ENCODE peak calls at places on chromosomes 4 and X, in six cellular contexts. H is NB4, S is transverse colon, B is GM20000, V is cardiac fibroblast, O is ovary. D is an unnamed sample.

GRCh38 chr4:30396772-30397475 is 323.2 kb upstream of the PCDH7 start:
- DNase-seq in H (peak), S (no peak), B (no peak), V (peak), O (no peak), D (no peak)

GRCh38 chrX:19670321-19670750 is 155.0 kb upstream of the MAP3K15 start:
- DNase-seq in H (no peak), S (no peak), B (no peak), V (peak), O (no peak), D (no peak)

GRCh38 chr4:147096667-147097604 is 151.3 kb upstream of the TTC29 start:
- DNase-seq in H (peak), S (no peak), B (peak), V (peak), O (no peak), D (no peak)

GRCh38 chrX:10636337-10636736 is 16.0 kb upstream of the MID1 start:
- DNase-seq in H (peak), S (peak), B (no peak), V (peak), O (peak), D (no peak)

GRCh38 chrX:112839856-112840255 is 775 bp downstream of the AMOT start:
- DNase-seq in H (no peak), S (no peak), B (no peak), V (no peak), O (no peak), D (no peak)

GRCh38 chr4:5980436-5981155 is 37.6 kb downstream of the C4orf50 start:
- DNase-seq in H (no peak), S (no peak), B (no peak), V (no peak), O (no peak), D (no peak)

GRCh38 chr4:108058685-108059440 is 69.2 kb downstream of the HADH start:
- DNase-seq in H (no peak), S (no peak), B (no peak), V (peak), O (no peak), D (no peak)

GRCh38 chrX:102899940-102900916 is 36.8 kb upstream of the RAB40AL start:
- DNase-seq in H (peak), S (peak), B (peak), V (peak), O (peak), D (no peak)

GRCh38 chrX:49879656-49880277 is 483 bp downstream of the USP27X start:
- DNase-seq in H (no peak), S (no peak), B (no peak), V (no peak), O (no peak), D (no peak)

GRCh38 chr4:154977228-154977627 is 196.2 kb downstream of the RBM46 start:
- DNase-seq in H (no peak), S (no peak), B (no peak), V (no peak), O (no peak), D (no peak)

GRCh38 chrX:97131886-97132285 is 248.2 kb downstream of the RPA4 start:
- DNase-seq in H (no peak), S (no peak), B (no peak), V (no peak), O (no peak), D (no peak)

GRCh38 chr4:165555302-165555701 is 176.5 kb downstream of the CPE start:
- DNase-seq in H (no peak), S (no peak), B (no peak), V (no peak), O (no peak), D (no peak)

GRCh38 chr4:66357316-66357715 is 687.0 kb upstream of the EPHA5 start:
- DNase-seq in H (no peak), S (no peak), B (no peak), V (no peak), O (no peak), D (no peak)

GRCh38 chr4:54440394-54441223 is 211.5 kb downstream of the PDGFRA start:
- DNase-seq in H (peak), S (no peak), B (no peak), V (peak), O (no peak), D (no peak)

GRCh38 chr4:40283413-40283812 is 51.7 kb upstream of the CHRNA9 start:
- DNase-seq in H (no peak), S (no peak), B (no peak), V (no peak), O (no peak), D (no peak)

GRCh38 chr4:84151574-84151973 is 347.5 kb downstream of the NKX6-1 start:
- DNase-seq in H (peak), S (peak), B (no peak), V (no peak), O (no peak), D (no peak)

GRCh38 chr4:114025176-114025777 is 45.8 kb upstream of the ARSJ start:
- DNase-seq in H (no peak), S (peak), B (no peak), V (no peak), O (no peak), D (no peak)

GRCh38 chrX:16992902-16993301 is 46.4 kb downstream of the REPS2 start:
- DNase-seq in H (no peak), S (peak), B (no peak), V (no peak), O (no peak), D (no peak)

GRCh38 chrX:71870337-71871098 is 40.1 kb upstream of the NHSL2 start:
- DNase-seq in H (peak), S (no peak), B (peak), V (peak), O (no peak), D (no peak)

GRCh38 chr4:74056114-74056857 is 17.8 kb upstream of the CXCL3 start:
- DNase-seq in H (peak), S (no peak), B (no peak), V (peak), O (no peak), D (no peak)

GRCh38 chr4:149426461-149426860 is 389.2 kb downstream of the IQCM start:
- DNase-seq in H (no peak), S (no peak), B (no peak), V (peak), O (no peak), D (no peak)

GRCh38 chr4:41967392-41967791 is 14.2 kb upstream of the DCAF4L1 start:
- DNase-seq in H (no peak), S (no peak), B (no peak), V (no peak), O (no peak), D (no peak)

GRCh38 chr4:828641-829271 is 2.8 kb upstream of the CPLX1 start:
- DNase-seq in H (no peak), S (no peak), B (no peak), V (peak), O (no peak), D (no peak)

GRCh38 chr4:20618729-20619128 is 81.5 kb upstream of the PACRGL start:
- DNase-seq in H (no peak), S (no peak), B (no peak), V (no peak), O (no peak), D (no peak)

GRCh38 chr4:3371038-3371437 is 70.7 kb upstream of the HGFAC start:
- DNase-seq in H (no peak), S (no peak), B (peak), V (peak), O (no peak), D (no peak)

GRCh38 chr4:88097781-88098180 is 60.7 kb downstream of the ABCG2 start:
- DNase-seq in H (no peak), S (no peak), B (no peak), V (no peak), O (no peak), D (no peak)

GRCh38 chrX:9003041-9003440 is 30.9 kb downstream of the FAM9B start:
- DNase-seq in H (no peak), S (no peak), B (no peak), V (no peak), O (no peak), D (no peak)

GRCh38 chr4:3791256-3791655 is 25.1 kb downstream of the ADRA2C start:
- DNase-seq in H (no peak), S (no peak), B (no peak), V (no peak), O (no peak), D (no peak)

GRCh38 chr4:168651864-168652263 is 155.0 kb downstream of the PALLD start:
- DNase-seq in H (no peak), S (no peak), B (no peak), V (no peak), O (no peak), D (no peak)

GRCh38 chrX:35115205-35115604 is 172.6 kb downstream of the FAM47B start:
- DNase-seq in H (no peak), S (no peak), B (no peak), V (peak), O (no peak), D (no peak)

GRCh38 chrX:12383196-12383595 is 244.9 kb downstream of the FRMPD4 start:
- DNase-seq in H (peak), S (no peak), B (no peak), V (no peak), O (no peak), D (no peak)

GRCh38 chr4:24973471-24974251 is 57.1 kb downstream of the LGI2 start:
- DNase-seq in H (peak), S (peak), B (no peak), V (peak), O (no peak), D (no peak)

GRCh38 chr4:173182403-173182802 is 13.8 kb downstream of the GALNT7 start:
- DNase-seq in H (no peak), S (no peak), B (no peak), V (peak), O (no peak), D (no peak)

GRCh38 chrX:108225456-108225730 is 133.8 kb downstream of the ATG4A start:
- DNase-seq in H (peak), S (no peak), B (no peak), V (no peak), O (no peak), D (no peak)

GRCh38 chrX:131675596-131676194 is 131.8 kb downstream of the OR13H1 start:
- DNase-seq in H (peak), S (no peak), B (peak), V (no peak), O (no peak), D (no peak)

GRCh38 chr4:42152507-42153504 is at the start of gene BEND4:
- DNase-seq in H (no peak), S (peak), B (peak), V (no peak), O (no peak), D (no peak)

GRCh38 chrX:42505057-42505456 is 272.9 kb downstream of the PPP1R2C start:
- DNase-seq in H (no peak), S (no peak), B (no peak), V (no peak), O (no peak), D (no peak)

GRCh38 chr4:24067781-24068193 is 177.9 kb upstream of the PPARGC1A start:
- DNase-seq in H (no peak), S (no peak), B (no peak), V (peak), O (no peak), D (no peak)

GRCh38 chr4:71050809-71051208 is 57.4 kb downstream of the DCK start:
- DNase-seq in H (no peak), S (no peak), B (no peak), V (peak), O (no peak), D (no peak)

GRCh38 chr4:71052716-71053115 is 59.3 kb downstream of the DCK start:
- DNase-seq in H (no peak), S (no peak), B (no peak), V (no peak), O (no peak), D (no peak)

GRCh38 chr4:71049395-71049794 is 55.9 kb downstream of the DCK start:
- DNase-seq in H (no peak), S (no peak), B (no peak), V (no peak), O (no peak), D (no peak)

GRCh38 chr4:71052034-71052433 is 58.6 kb downstream of the DCK start:
- DNase-seq in H (no peak), S (no peak), B (no peak), V (no peak), O (no peak), D (no peak)
- TF ChIP-seq CTCF in H (no peak), S (no peak), B (no peak), V (no peak), O (no peak), D (no peak)

DNA sequence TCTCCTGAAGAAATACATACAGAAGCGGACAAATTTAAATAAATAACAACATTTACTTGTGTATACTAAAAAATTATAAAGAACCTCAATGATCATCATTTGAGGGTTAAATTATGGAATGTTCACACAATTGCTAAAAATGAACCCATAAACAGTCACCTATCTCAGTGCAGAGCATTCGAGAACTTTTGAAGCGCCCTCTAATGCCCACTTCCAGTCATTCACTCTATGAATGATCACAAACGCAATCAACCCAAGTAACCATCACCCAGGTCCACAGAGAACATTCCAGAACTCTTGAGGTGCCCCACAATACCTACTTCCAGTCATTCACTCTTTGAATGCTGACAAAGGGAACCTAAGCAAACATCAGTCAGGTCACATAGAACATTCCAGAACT is 103.5 kb upstream of the PLAC1 start:
- DNase-seq in H (peak), S (no peak), B (peak), V (no peak), O (no peak), D (no peak)
- TF ChIP-seq CTCF in H (peak), S (peak), B (peak), V (peak), O (no peak), D (peak)

GRCh38 chr4:15976456-15977096 is 13.6 kb upstream of the FGFBP2 start:
- DNase-seq in H (no peak), S (no peak), B (no peak), V (no peak), O (no peak), D (no peak)
- TF ChIP-seq CTCF in H (no peak), S (no peak), B (no peak), V (no peak), O (no peak), D (peak)

GRCh38 chrX:115339441-115340025 is 50.0 kb downstream of the LUZP4 start:
- DNase-seq in H (no peak), S (no peak), B (no peak), V (peak), O (no peak), D (no peak)

GRCh38 chrX:115348440-115349225 is 59.1 kb downstream of the LUZP4 start:
- DNase-seq in H (no peak), S (no peak), B (no peak), V (no peak), O (no peak), D (no peak)

GRCh38 chrX:115345654-115346014 is 56.1 kb downstream of the LUZP4 start:
- DNase-seq in H (no peak), S (no peak), B (no peak), V (no peak), O (no peak), D (no peak)

GRCh38 chrX:115341421-115341820 is 51.9 kb downstream of the LUZP4 start:
- DNase-seq in H (no peak), S (no peak), B (no peak), V (no peak), O (no peak), D (no peak)

DNA sequence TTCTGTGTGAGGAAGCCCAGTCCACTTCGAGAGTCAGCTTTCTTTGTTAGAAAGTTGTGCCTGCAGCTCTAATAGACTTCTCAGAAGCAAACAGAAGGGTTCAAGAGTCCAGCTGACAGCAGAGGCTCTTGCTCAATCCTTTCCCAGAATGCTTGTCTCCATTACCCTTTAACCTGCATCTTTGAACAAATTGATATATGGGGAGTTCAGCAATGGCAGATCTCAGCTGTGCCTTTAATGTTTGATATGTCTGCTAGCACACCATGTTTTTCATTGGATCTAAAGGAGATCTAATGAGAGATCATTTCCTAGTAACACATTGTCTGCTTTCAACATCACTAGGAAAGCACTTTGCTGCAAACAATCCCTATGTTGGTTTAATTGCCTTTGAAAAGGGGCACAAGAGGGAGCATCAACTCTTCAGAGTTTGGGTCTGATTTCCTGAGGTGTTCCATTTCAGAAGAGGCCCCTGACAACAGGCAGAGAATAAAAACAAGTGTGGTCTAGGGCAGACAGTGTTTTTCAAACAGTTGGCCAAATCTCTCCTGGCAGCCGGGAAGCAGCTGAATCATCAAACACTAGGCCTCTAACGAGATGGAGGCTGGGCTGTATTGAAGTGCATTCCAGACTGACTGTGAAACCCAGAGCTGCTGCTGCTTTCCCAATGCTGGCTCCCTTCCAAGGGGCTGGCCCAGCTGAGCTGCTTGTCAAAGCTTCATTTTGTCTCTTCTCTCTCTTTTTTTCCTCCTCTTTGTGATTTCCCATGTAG is 55.6 kb downstream of the LUZP4 start:
- DNase-seq in H (no peak), S (peak), B (no peak), V (peak), O (peak), D (peak)
- TF ChIP-seq CTCF in H (no peak), S (no peak), B (no peak), V (no peak), O (no peak), D (peak)